ENCODE peak calls at places on chromosomes 16 and 17, in five cellular contexts. Y is GM12878, U is SK-N-SH, H is HCT116, S is endothelial cell of umbilical vein. Z is an unnamed sample.

GRCh38 chr17:49879505-49879904 is 31.6 kb upstream of the TAC4 start:
- DNase-seq in S (no peak), Y (no peak), H (no peak), U (no peak), Z (no peak)

GRCh38 chr17:4142107-4142900 is 526 bp downstream of the ZZEF1 start:
- DNase-seq in S (peak), Y (no peak), H (no peak), U (no peak), Z (no peak)

GRCh38 chr16:48232459-48233040 is 11.6 kb upstream of the LONP2 start:
- DNase-seq in S (no peak), H (no peak), Y (no peak), U (no peak), Z (no peak)

GRCh38 chr17:59154721-59155438 is at the start of gene SKA2:
- DNase-seq in U (peak), S (no peak), H (no peak), Y (peak), Z (no peak)

GRCh38 chr17:38852771-38853291 is 690 bp downstream of the RPL23 start:
- DNase-seq in U (no peak), Y (no peak), S (no peak), H (no peak), Z (no peak)

GRCh38 chr17:35341465-35341992 is 31.9 kb downstream of the SLFN11 start:
- DNase-seq in Y (peak), U (no peak), S (no peak), H (no peak), Z (no peak)

GRCh38 chr16:86824751-86825310 is 246.5 kb downstream of the FOXL1 start:
- DNase-seq in H (no peak), S (peak), Y (no peak), U (no peak), Z (no peak)

GRCh38 chr17:28078443-28079229 is 36.2 kb downstream of the NLK start:
- DNase-seq in Y (no peak), H (no peak), U (no peak), S (no peak), Z (no peak)

GRCh38 chr17:21689604-21690003 is 2.7 kb upstream of the KCNJ18 start:
- DNase-seq in S (peak), U (no peak), H (peak), Y (no peak), Z (no peak)

GRCh38 chr17:18015603-18016002 is 23.4 kb downstream of the ATPAF2 start:
- DNase-seq in U (no peak), Y (no peak), S (no peak), H (no peak), Z (no peak)

GRCh38 chr16:10592611-10593010 is 12.2 kb upstream of the EMP2 start:
- DNase-seq in S (no peak), Y (no peak), U (no peak), H (no peak), Z (no peak)

GRCh38 chr16:26454102-26454501 is 612.6 kb upstream of the C16orf82 start:
- DNase-seq in H (no peak), S (no peak), U (no peak), Y (no peak), Z (no peak)

GRCh38 chr17:81713556-81714411 is 1.7 kb downstream of the SLC25A10 start:
- DNase-seq in U (peak), Y (no peak), S (no peak), H (no peak), Z (no peak)

GRCh38 chr17:50764860-50765259 is 2.5 kb downstream of the ANKRD40CL start:
- DNase-seq in U (peak), H (no peak), Y (no peak), S (no peak), Z (no peak)

GRCh38 chr16:85301171-85301690 is 189.0 kb upstream of the CIBAR2 start:
- DNase-seq in H (no peak), U (peak), S (no peak), Y (no peak), Z (no peak)

GRCh38 chr17:58285422-58285810 is 4.7 kb upstream of the MPO start:
- DNase-seq in Y (no peak), H (no peak), U (no peak), S (no peak), Z (no peak)

GRCh38 chr17:67326440-67326839 is 39.9 kb downstream of the PSMD12 start:
- DNase-seq in H (no peak), U (no peak), Y (no peak), S (no peak), Z (no peak)

GRCh38 chr17:1573932-1574696 is 11.5 kb upstream of the PITPNA start:
- DNase-seq in Y (no peak), S (peak), H (peak), U (peak), Z (no peak)

GRCh38 chr17:29723283-29724047 is 100.8 kb upstream of the CORO6 start:
- DNase-seq in H (no peak), U (no peak), Y (peak), S (no peak), Z (no peak)

GRCh38 chr16:71540-72341 is 690 bp downstream of the RHBDF1 start:
- DNase-seq in U (peak), H (peak), S (peak), Y (no peak), Z (no peak)

GRCh38 chr17:34059423-34060220 is 195.5 kb upstream of the CCL2 start:
- DNase-seq in Y (no peak), H (no peak), U (no peak), S (no peak), Z (no peak)

GRCh38 chr16:50267651-50268050 is 1.3 kb downstream of the ADCY7 start:
- DNase-seq in Y (no peak), U (no peak), H (no peak), S (no peak), Z (no peak)

GRCh38 chr17:42317256-42317966 is 29.1 kb downstream of the STAT5A start:
- DNase-seq in U (no peak), Y (no peak), H (no peak), S (no peak), Z (no peak)

GRCh38 chr17:74214642-74215331 is 1.4 kb downstream of the TTYH2 start:
- DNase-seq in S (no peak), H (no peak), Y (no peak), U (no peak), Z (no peak)

GRCh38 chr17:39738568-39738901 is 797 bp downstream of the GRB7 start:
- DNase-seq in Y (no peak), S (no peak), U (no peak), H (no peak), Z (no peak)

GRCh38 chr17:79728169-79728907 is 2.4 kb upstream of the ENPP7 start:
- DNase-seq in Y (peak), U (peak), H (peak), S (peak), Z (peak)

GRCh38 chr17:1422907-1423306 is 22.9 kb upstream of the YWHAE start:
- DNase-seq in H (no peak), Y (no peak), U (no peak), S (peak), Z (no peak)

GRCh38 chr16:49698931-49699715 is 156.8 kb downstream of the ZNF423 start:
- DNase-seq in S (no peak), Y (no peak), H (no peak), U (no peak), Z (no peak)

GRCh38 chr16:87829988-87830672 is 39.2 kb downstream of the SLC7A5 start:
- DNase-seq in Y (no peak), U (no peak), H (no peak), S (no peak), Z (no peak)

GRCh38 chr16:15672514-15673167 is 22.6 kb downstream of the NDE1 start:
- DNase-seq in Y (no peak), S (peak), U (no peak), H (no peak), Z (no peak)

GRCh38 chr16:81752876-81753227 is 26.2 kb upstream of the PLCG2 start:
- DNase-seq in Y (no peak), S (no peak), U (no peak), H (no peak), Z (no peak)

GRCh38 chr16:81755915-81756644 is 23.0 kb upstream of the PLCG2 start:
- DNase-seq in H (no peak), Y (no peak), U (no peak), S (peak), Z (no peak)

GRCh38 chr16:81748476-81749198 is 30.5 kb upstream of the PLCG2 start:
- DNase-seq in Y (peak), U (no peak), H (no peak), S (no peak), Z (no peak)

GRCh38 chr16:81754810-81755209 is 24.3 kb upstream of the PLCG2 start:
- DNase-seq in H (no peak), U (no peak), S (no peak), Y (no peak), Z (no peak)

GRCh38 chr16:81752225-81752875 is 26.7 kb upstream of the PLCG2 start:
- DNase-seq in U (no peak), H (no peak), Y (peak), S (no peak), Z (no peak)
- TF ChIP-seq POLR2AphosphoS5 in U (no peak), H (no peak), Y (peak), S (no peak), Z (no peak)

GRCh38 chr16:81778231-81778630 is 860 bp upstream of the PLCG2 start:
- DNase-seq in H (no peak), Y (no peak), U (no peak), S (no peak), Z (no peak)
- H3K27ac ChIP-seq in H (no peak), Y (no peak), U (no peak), S (no peak), Z (no peak)

DNA sequence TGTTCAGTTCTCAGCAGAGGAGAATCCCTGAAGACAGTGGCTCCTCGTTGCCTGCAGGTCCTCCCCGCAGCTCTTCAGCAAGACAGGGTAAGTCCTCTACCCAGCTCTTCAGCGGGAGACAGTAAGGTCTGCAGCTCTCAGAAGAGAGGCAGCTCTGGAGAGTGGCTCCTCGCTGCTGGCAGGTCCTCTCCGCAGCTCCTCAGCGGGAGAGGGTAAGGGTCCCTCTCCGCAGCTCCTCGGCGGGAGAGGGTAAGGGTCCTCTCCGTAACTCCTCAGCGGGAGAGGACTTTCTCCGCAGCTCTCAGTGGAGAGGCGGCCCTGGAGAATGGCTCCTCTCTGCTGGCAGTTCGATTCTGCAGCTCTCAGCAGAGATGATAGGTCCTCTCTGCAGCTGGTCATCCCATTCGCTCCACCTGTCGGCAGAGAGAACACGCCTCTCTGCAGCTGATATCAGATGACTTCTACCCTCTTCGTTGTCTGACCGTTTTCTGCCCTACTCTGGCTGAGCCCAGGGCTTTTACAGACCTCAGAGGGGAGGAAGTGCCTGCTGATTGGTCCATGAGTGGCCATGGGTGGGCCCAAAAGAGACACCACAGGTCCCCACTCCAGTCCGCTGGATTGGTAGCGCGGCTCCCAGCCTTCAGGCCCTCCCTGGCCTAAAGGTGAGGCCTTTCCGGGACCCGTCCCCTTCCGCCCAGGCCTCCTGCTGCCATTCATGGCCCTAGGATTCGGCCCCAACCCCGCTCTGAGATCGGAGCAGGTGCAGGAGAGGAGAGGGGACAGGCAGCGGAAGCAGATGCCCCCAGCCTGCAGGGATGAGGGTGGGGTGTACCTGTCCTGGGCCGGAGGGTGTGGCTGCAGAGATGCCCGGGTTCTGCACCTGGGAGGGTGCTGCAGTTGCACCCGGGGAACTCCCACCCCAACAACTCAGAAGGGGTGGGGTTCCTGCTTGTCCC is 11.9 kb upstream of the SHCBP1 start:
- DNase-seq in Y (no peak), S (no peak), U (no peak), H (no peak), Z (no peak)
- TF ChIP-seq POLR2AphosphoS5 in Y (no peak), S (no peak), U (no peak), H (no peak), Z (no peak)

GRCh38 chr16:19817875-19818274 is 66.8 kb downstream of the GPRC5B start:
- DNase-seq in Y (no peak), U (no peak), H (no peak), S (no peak), Z (no peak)

GRCh38 chr16:19815418-19815817 is 69.2 kb downstream of the GPRC5B start:
- DNase-seq in S (no peak), Y (no peak), U (no peak), H (no peak), Z (no peak)

GRCh38 chr16:19812986-19813385 is 71.7 kb downstream of the GPRC5B start:
- DNase-seq in H (no peak), U (no peak), Y (no peak), S (no peak), Z (no peak)

GRCh38 chr16:19822534-19822933 is 62.1 kb downstream of the GPRC5B start:
- DNase-seq in U (no peak), S (no peak), Y (no peak), H (no peak), Z (no peak)

DNA sequence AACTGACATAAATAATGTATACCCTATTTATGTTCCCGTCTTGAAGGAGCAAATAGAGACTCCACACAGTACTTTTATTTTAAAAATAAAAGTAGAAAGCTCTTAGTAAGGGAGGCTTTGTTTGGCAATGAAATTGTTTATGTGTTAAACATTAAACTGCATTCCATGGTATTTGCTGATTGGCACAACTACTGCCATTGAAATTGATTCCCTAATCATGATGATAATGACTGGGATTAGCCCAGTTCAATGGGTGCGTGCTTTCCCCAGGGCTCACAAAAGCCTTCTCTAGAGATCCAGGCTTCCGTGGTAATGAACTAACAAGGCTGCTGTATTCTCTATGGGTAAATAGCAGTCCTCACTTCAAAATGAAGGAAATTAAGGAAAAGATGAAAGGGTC is 67.5 kb downstream of the GPRC5B start:
- DNase-seq in H (no peak), U (no peak), Y (no peak), S (no peak), Z (no peak)
- H3K27ac ChIP-seq in H (no peak), U (no peak), Y (no peak), S (no peak), Z (no peak)

DNA sequence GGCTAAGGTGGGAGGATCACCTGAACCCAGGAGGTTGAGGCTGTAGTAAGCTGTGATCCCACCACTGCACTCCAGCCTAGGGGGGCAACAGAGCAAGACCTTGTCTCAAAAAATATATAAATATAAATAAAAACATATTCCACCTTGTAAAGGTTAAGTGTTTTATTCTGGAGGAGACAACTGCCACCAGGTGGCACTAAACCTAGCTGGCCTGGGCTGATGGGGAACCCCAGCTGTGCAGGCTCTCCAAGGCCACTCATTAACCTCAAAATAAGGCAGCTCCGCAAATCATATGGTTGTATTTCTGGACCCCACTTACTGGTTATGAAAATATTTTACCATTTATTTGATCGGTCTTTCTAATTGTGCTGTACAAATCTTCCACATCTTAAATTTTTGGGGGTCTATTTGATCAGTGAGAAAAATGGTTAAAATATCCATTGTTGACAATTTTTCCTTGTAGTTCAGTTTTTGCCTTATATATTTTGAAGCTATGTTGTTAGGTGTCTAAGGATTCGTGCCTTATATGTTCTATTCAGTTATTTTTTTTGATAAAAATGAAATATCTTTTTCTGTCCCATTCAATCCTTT is 8.5 kb upstream of the ICAM2 start:
- DNase-seq in U (peak), H (peak), S (peak), Y (no peak), Z (no peak)
- TF ChIP-seq POLR2AphosphoS5 in U (no peak), H (no peak), S (no peak), Y (no peak), Z (no peak)

GRCh38 chr17:65627892-65628622 is 66.6 kb upstream of the AXIN2 start:
- DNase-seq in H (no peak), S (no peak), U (no peak), Y (no peak), Z (no peak)
- H3K27ac ChIP-seq in H (no peak), S (no peak), U (no peak), Y (no peak), Z (no peak)

GRCh38 chr16:30585400-30586191 is at the start of gene ZNF785:
- DNase-seq in U (peak), H (no peak), Y (peak), S (peak), Z (peak)
- TF ChIP-seq POLR2AphosphoS5 in U (peak), H (no peak), Y (no peak), S (peak), Z (no peak)

DNA sequence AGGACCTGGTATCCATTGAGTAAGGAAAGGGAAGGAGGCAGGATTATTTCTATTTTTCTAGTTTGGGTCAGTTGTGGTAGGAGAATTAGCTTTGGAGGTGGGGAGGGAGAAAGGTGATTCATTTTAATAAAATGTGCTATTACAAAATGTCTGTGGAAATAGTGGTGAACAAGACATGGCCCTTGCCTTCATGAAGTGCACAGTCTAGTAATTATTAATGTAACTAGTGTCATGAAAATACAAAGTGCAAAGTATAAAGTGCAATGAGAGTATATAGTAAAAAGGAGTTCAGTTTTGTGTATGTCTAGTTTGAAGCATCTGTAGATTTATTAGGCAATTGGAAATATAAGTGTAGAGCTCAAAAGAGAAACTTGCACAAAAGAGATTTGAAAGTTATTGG is 11.9 kb downstream of the NFATC3 start:
- DNase-seq in H (no peak), U (no peak), Y (no peak), S (no peak), Z (no peak)
- H3K27ac ChIP-seq in H (no peak), U (no peak), Y (no peak), S (no peak), Z (no peak)

DNA sequence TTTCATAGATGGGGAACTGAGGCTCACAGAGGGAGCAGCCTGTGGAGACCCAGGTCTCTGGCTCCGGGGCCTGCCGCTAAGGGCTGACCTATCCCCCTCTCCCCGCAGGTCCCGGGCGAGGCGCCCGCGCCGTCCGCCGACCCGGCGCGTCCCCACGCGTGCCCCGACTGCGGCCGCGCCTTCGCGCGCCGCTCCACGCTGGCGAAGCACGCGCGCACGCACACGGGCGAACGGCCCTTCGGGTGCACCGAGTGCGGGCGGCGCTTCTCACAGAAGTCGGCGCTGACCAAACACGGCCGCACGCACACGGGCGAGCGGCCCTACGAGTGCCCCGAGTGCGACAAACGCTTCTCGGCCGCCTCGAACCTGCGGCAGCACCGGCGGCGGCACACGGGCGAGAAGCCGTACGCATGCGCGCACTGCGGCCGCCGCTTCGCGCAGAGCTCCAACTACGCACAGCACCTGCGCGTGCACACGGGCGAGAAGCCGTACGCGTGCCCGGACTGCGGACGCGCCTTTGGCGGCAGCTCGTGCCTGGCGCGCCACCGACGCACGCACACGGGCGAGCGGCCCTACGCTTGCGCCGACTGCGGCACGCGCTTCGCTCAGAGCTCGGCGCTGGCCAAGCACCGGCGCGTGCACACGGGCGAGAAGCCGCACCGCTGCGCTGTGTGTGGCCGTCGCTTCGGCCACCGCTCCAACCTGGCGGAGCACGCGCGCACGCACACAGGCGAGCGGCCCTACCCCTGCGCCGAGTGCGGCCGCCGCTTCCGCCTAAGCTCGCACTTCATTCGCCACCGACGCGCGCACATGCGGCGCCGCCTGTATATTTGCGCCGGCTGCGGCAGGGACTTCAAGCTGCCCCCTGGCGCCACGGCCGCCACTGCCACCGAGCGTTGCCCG is 10.3 kb downstream of the ZNF771 start:
- DNase-seq in H (peak), U (peak), Y (peak), S (peak), Z (peak)
- TF ChIP-seq POLR2AphosphoS5 in H (peak), U (no peak), Y (no peak), S (peak), Z (peak)